ENCODE peak calls at places on chromosomes 13 and 19, in seven cellular contexts. R is neuronal stem cell, H is H9, C is IMR-90, V is H1, U is mesendoderm, M is trophoblast cell. S is an unnamed sample.

GRCh38 chr19:21586341-21587116 is 81.1 kb downstream of the ZNF429 start:
- DNase-seq in R (no peak), H (peak), C (no peak), V (no peak), U (peak), M (peak), S (no peak)

GRCh38 chr19:14404322-14404721 is 14.8 kb downstream of the DDX39A start:
- DNase-seq in R (no peak), H (no peak), C (no peak), V (no peak), U (no peak), M (no peak), S (no peak)

GRCh38 chr13:37752156-37752555 is 117.4 kb downstream of the TRPC4 start:
- DNase-seq in R (no peak), H (no peak), C (no peak), V (no peak), U (no peak), M (no peak), S (no peak)

GRCh38 chr13:80824231-80824630 is 483.3 kb upstream of the SPRY2 start:
- DNase-seq in R (no peak), H (no peak), C (no peak), V (no peak), U (no peak), M (no peak), S (peak)

GRCh38 chr19:49149652-49150105 is 5.5 kb downstream of the HRC start:
- DNase-seq in R (peak), H (peak), C (peak), V (no peak), U (peak), M (peak), S (peak)

GRCh38 chr19:41427647-41428480 is 690 bp upstream of the B3GNT8 start:
- DNase-seq in R (no peak), H (peak), C (no peak), V (no peak), U (peak), M (no peak), S (no peak)

GRCh38 chr13:99577934-99578917 is 77.0 kb downstream of the TM9SF2 start:
- DNase-seq in R (no peak), H (no peak), C (no peak), V (no peak), U (peak), M (no peak), S (peak)

GRCh38 chr19:19405919-19406877 is 723 bp downstream of the GATAD2A start:
- DNase-seq in R (peak), H (peak), C (peak), V (no peak), U (peak), M (peak), S (peak)

GRCh38 chr19:21698215-21698614 is 69.2 kb downstream of the ZNF100 start:
- DNase-seq in R (peak), H (no peak), C (peak), V (no peak), U (peak), M (peak), S (peak)

GRCh38 chr19:48718711-48719231 is 754 bp downstream of the MAMSTR start:
- DNase-seq in R (no peak), H (peak), C (no peak), V (no peak), U (peak), M (no peak), S (no peak)

GRCh38 chr13:50428183-50428877 is 413.1 kb downstream of the KCNRG start:
- DNase-seq in R (no peak), H (no peak), C (no peak), V (no peak), U (no peak), M (no peak), S (no peak)

GRCh38 chr13:86567119-86567518 is 767.9 kb upstream of the SLITRK6 start:
- DNase-seq in R (no peak), H (peak), C (no peak), V (no peak), U (peak), M (no peak), S (no peak)

GRCh38 chr19:38072776-38073411 is 151.1 kb downstream of the DPF1 start:
- DNase-seq in R (no peak), H (no peak), C (peak), V (no peak), U (no peak), M (peak), S (no peak)

GRCh38 chr19:38837656-38838121 is 6.1 kb upstream of the ECH1 start:
- DNase-seq in R (no peak), H (no peak), C (peak), V (no peak), U (peak), M (peak), S (no peak)

GRCh38 chr19:18875726-18876125 is 20.2 kb downstream of the CERS1 start:
- DNase-seq in R (no peak), H (no peak), C (peak), V (no peak), U (no peak), M (no peak), S (no peak)

GRCh38 chr13:64684685-64685431 is 2545.3 kb downstream of the PCDH9 start:
- DNase-seq in R (no peak), H (peak), C (peak), V (peak), U (peak), M (no peak), S (no peak)

GRCh38 chr13:62704795-62705329 is 1289.2 kb upstream of the PCDH20 start:
- DNase-seq in R (no peak), H (no peak), C (no peak), V (no peak), U (no peak), M (no peak), S (no peak)

GRCh38 chr19:54074851-54075250 is 6.3 kb downstream of the TARM1 start:
- DNase-seq in R (no peak), H (no peak), C (no peak), V (no peak), U (no peak), M (no peak), S (no peak)

GRCh38 chr19:48881741-48882657 is 9.8 kb downstream of the PPP1R15A start:
- DNase-seq in R (no peak), H (peak), C (no peak), V (peak), U (peak), M (peak), S (peak)

GRCh38 chr13:43848250-43848649 is 31.3 kb downstream of the CCDC122 start:
- DNase-seq in R (no peak), H (no peak), C (peak), V (no peak), U (no peak), M (peak), S (peak)

GRCh38 chr13:34627499-34627898 is 314.6 kb upstream of the NBEA start:
- DNase-seq in R (peak), H (no peak), C (no peak), V (no peak), U (peak), M (peak), S (no peak)

GRCh38 chr19:11225815-11226214 is 13.6 kb upstream of the ANGPTL8 start:
- DNase-seq in R (no peak), H (no peak), C (no peak), V (no peak), U (no peak), M (no peak), S (no peak)

GRCh38 chr19:11226716-11227166 is 12.7 kb upstream of the ANGPTL8 start:
- DNase-seq in R (no peak), H (no peak), C (no peak), V (no peak), U (peak), M (no peak), S (no peak)

GRCh38 chr19:11224429-11224828 is 15.0 kb upstream of the ANGPTL8 start:
- DNase-seq in R (no peak), H (no peak), C (no peak), V (no peak), U (no peak), M (no peak), S (no peak)

GRCh38 chr19:11223208-11223607 is 16.2 kb upstream of the ANGPTL8 start:
- DNase-seq in R (no peak), H (no peak), C (no peak), V (no peak), U (no peak), M (no peak), S (no peak)

GRCh38 chr19:11225172-11225571 is 14.2 kb upstream of the ANGPTL8 start:
- DNase-seq in R (no peak), H (no peak), C (no peak), V (no peak), U (no peak), M (no peak), S (no peak)
- H3K18ac ChIP-seq in R (no peak), H (no peak), C (no peak), V (no peak), U (no peak), M (no peak), S (no peak)

DNA sequence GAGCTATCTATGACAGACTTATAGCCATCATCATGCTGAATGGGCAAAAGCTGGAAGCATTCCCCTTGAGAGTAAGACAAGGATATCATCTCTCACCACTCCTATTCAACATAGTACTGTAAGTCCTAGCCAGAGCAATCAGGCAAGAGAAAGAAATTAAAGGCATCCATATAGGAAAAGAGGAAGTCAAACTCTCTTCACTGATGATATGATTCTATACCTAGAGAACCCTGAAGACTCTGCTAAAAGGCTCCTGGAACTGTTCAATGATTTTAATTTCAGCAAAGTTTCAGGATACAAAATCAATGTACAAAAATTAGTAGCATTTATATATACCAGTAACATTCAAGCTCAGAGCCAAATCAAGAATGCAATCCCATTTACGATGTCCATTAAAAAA is 21.7 kb upstream of the C1QTNF9B start:
- DNase-seq in R (no peak), H (no peak), C (no peak), V (no peak), U (no peak), M (no peak), S (no peak)
- H3K18ac ChIP-seq in R (no peak), H (no peak), C (no peak), V (no peak), U (no peak), M (no peak), S (no peak)

DNA sequence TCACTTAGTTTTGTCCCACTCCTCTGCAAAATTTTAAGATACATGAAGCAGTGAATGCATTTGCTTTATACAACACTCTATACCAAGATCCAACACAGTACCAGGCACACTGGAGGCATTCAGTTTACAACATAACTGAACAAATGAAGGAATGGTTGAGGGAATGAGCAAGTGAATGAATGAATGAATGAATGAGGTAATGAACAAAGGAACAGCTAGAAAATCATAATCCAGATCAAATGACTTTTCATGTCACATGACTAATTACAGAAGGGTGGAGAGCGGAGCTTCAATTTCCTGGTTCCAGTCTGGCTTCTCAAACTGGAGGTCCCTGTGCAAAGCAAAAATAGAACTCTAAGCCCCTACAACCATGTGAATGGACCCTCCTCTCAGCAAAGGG is 16.7 kb downstream of the TBC1D4 start:
- DNase-seq in R (no peak), H (no peak), C (no peak), V (no peak), U (no peak), M (no peak), S (no peak)
- H3K18ac ChIP-seq in R (no peak), H (no peak), C (no peak), V (no peak), U (no peak), M (no peak), S (no peak)

GRCh38 chr19:7869910-7870511 is 4.2 kb downstream of the PRR36 start:
- DNase-seq in R (peak), H (peak), C (peak), V (peak), U (peak), M (peak), S (peak)
- H3K18ac ChIP-seq in R (peak), H (no peak), C (no peak), V (no peak), U (no peak), M (no peak), S (peak)

GRCh38 chr19:35613574-35613973 is 1.0 kb downstream of the HAUS5 start:
- DNase-seq in R (no peak), H (no peak), C (no peak), V (no peak), U (no peak), M (no peak), S (no peak)
- H3K18ac ChIP-seq in R (no peak), H (no peak), C (no peak), V (no peak), U (no peak), M (no peak), S (no peak)

DNA sequence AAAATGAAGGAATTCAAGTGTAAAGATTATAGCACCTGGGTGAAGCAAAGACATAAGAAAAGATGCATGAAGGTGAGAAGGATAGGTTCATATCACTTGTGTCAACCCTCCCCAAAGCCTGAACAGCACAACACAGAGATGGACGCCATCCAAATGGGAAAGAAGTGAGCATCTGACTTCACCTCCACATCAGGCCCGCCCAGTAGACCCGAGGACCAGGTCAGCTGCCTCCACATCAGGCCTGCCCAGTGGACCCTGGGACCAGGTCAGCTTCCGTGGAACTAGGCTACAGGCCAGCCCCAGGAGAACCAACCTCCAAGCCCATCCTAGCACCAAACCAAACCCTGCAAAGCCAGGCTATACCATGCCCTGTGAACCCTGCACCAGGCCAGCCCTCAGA is 862.9 kb downstream of the UQCRFS1 start:
- DNase-seq in R (no peak), H (no peak), C (no peak), V (no peak), U (no peak), M (no peak), S (no peak)
- H3K18ac ChIP-seq in R (no peak), H (no peak), C (no peak), V (no peak), U (no peak), M (no peak), S (no peak)

DNA sequence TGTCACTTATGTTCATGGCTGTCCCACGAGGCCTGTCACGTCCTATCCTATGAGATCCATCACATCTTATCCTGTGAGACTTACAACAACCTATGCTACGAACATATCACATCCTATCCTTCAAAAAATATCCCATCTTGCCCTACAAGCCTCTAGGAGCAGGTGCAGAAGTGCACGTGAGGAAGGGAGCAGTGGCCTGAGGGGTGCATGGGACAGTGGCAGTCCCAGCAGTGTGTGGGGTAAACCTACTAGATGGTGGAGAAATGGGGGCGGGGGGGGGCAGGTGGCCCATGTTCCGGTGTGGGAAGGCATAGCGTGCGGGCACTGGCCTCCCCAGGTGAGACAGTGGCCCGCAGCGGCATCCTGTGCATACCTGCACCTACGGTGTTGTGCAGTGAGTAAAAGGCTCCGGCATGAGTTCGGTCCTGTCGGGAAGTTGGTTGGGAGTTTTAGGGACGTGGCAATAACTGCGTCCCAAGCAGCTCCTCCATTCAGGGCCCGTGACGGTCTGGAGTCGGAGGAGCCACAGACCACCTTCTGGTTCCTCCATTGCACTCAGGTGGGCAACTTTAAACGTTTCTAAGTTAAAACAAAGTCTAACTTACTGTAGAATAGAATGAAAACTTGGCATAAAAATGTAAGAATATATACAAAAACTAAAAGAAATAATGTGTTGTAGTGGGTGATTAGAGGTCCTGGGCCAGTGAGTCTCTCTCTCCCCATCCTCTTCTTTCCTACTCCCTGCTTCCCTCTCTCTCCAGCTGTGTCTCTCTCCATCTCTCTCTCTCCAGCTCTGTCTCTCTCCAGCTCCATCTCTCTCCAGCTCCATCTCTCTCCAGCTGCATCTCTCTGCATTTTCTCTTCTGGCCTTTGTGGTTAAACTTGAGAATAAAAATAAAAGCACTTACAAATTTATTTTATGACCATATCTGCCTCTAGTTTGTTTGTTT is 42.1 kb downstream of the ATP11A start:
- DNase-seq in R (no peak), H (no peak), C (no peak), V (no peak), U (no peak), M (peak), S (no peak)
- H3K18ac ChIP-seq in R (no peak), H (no peak), C (no peak), V (peak), U (no peak), M (no peak), S (no peak)

DNA sequence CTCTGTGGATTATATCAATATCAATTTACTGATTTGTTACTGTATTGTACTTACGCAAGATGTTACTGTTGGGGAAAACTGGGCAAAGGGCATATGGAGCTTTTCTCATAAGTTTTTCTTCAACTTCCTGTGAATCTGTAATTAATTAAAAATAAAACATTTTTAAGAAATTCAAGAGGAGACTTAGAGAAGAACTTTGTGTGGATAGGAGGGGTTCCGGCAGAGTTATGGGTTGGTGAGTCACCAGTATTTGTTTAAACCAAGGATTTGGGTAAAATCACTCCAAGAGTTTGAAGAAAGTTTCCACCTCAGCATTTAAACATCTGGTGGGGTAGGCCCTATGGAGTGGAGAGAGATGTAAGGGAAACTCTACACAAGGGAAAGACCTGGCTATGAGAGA is 379.6 kb downstream of the TSHZ3 start:
- DNase-seq in R (no peak), H (no peak), C (no peak), V (no peak), U (no peak), M (no peak), S (no peak)
- H3K18ac ChIP-seq in R (no peak), H (no peak), C (no peak), V (no peak), U (no peak), M (no peak), S (no peak)

GRCh38 chr13:51731759-51732158 is 72.2 kb downstream of the DHRS12 start:
- DNase-seq in R (no peak), H (no peak), C (peak), V (no peak), U (no peak), M (no peak), S (peak)

GRCh38 chr13:51729853-51730553 is 74.0 kb downstream of the DHRS12 start:
- DNase-seq in R (no peak), H (no peak), C (peak), V (no peak), U (peak), M (peak), S (peak)

GRCh38 chr13:51730927-51731326 is 73.0 kb downstream of the DHRS12 start:
- DNase-seq in R (no peak), H (no peak), C (no peak), V (no peak), U (no peak), M (no peak), S (no peak)

GRCh38 chr13:51734786-51735185 is 69.2 kb downstream of the DHRS12 start:
- DNase-seq in R (no peak), H (no peak), C (peak), V (no peak), U (no peak), M (peak), S (no peak)

GRCh38 chr13:51733656-51734334 is 70.2 kb downstream of the DHRS12 start:
- DNase-seq in R (no peak), H (no peak), C (peak), V (no peak), U (peak), M (peak), S (peak)
- H3K18ac ChIP-seq in R (no peak), H (no peak), C (no peak), V (no peak), U (no peak), M (no peak), S (no peak)

GRCh38 chr19:5987077-5987818 is 9.3 kb upstream of the RANBP3 start:
- DNase-seq in R (peak), H (peak), C (peak), V (peak), U (peak), M (peak), S (peak)

GRCh38 chr19:5990289-5990797 is 12.4 kb upstream of the RANBP3 start:
- DNase-seq in R (no peak), H (peak), C (no peak), V (no peak), U (peak), M (peak), S (no peak)

GRCh38 chr19:5991244-5991838 is 13.4 kb upstream of the RANBP3 start:
- DNase-seq in R (no peak), H (no peak), C (no peak), V (no peak), U (no peak), M (peak), S (no peak)

GRCh38 chr19:5988520-5989387 is 10.8 kb upstream of the RANBP3 start:
- DNase-seq in R (no peak), H (no peak), C (peak), V (no peak), U (no peak), M (no peak), S (no peak)

GRCh38 chr19:5989388-5990074 is 11.6 kb upstream of the RANBP3 start:
- DNase-seq in R (no peak), H (no peak), C (no peak), V (no peak), U (no peak), M (no peak), S (no peak)
- H3K18ac ChIP-seq in R (peak), H (peak), C (no peak), V (peak), U (no peak), M (no peak), S (no peak)

S was measured in mesenchymal stem cell.